ENCODE peak calls at places on chromosome 1, in nine cellular contexts. Q, R, I, J, X, E, A, B and D are unnamed samples.

GRCh38 chr1:237011432-237011831 is 7.2 kb upstream of the MT1HL1 start:
- DNase-seq in Q (no peak), R (no peak), I (no peak), J (no peak), X (no peak), E (no peak), A (no peak), B (no peak), D (no peak)

GRCh38 chr1:68141079-68141800 is 90.8 kb upstream of the DIRAS3 start:
- DNase-seq in Q (no peak), R (no peak), I (peak; percentile 88), J (no peak), X (peak; percentile 77), E (no peak), A (no peak), B (no peak), D (no peak)

GRCh38 chr1:63148825-63149645 is 173.3 kb upstream of the FOXD3 start:
- DNase-seq in Q (no peak), R (no peak), I (peak; percentile 32), J (peak; percentile 20), X (peak; percentile 54), E (peak; percentile 26), A (no peak), B (no peak), D (peak; percentile 13)

GRCh38 chr1:115089443-115090340 is at the start of gene TSPAN2:
- DNase-seq in Q (peak; percentile 98), R (no peak), I (peak; percentile 83), J (peak; percentile 54), X (peak; percentile 98), E (no peak), A (peak; percentile 91), B (peak; percentile 74), D (no peak)

GRCh38 chr1:97334454-97334853 is 586.4 kb downstream of the DPYD start:
- DNase-seq in Q (no peak), R (no peak), I (peak; percentile 99), J (no peak), X (no peak), E (peak; percentile 41), A (no peak), B (no peak), D (no peak)

GRCh38 chr1:159823401-159823800 is 3.3 kb upstream of the SLAMF8 start:
- DNase-seq in Q (no peak), R (no peak), I (no peak), J (no peak), X (no peak), E (no peak), A (no peak), B (no peak), D (no peak)

GRCh38 chr1:197841828-197842573 is 60.4 kb upstream of the C1orf53 start:
- DNase-seq in Q (no peak), R (no peak), I (peak; percentile 19), J (no peak), X (no peak), E (no peak), A (no peak), B (no peak), D (no peak)

GRCh38 chr1:2155147-2155598 is 39.4 kb downstream of the FAAP20 start:
- DNase-seq in Q (no peak), R (no peak), I (no peak), J (no peak), X (no peak), E (no peak), A (no peak), B (no peak), D (no peak)

GRCh38 chr1:94247146-94248094 is 10.0 kb upstream of the ARHGAP29 start:
- DNase-seq in Q (peak; percentile 82), R (no peak), I (peak; percentile 64), J (peak; percentile 68), X (peak; percentile 90), E (no peak), A (peak; percentile 93), B (peak; percentile 89), D (no peak)

GRCh38 chr1:93021539-93022134 is 57.4 kb upstream of the MTF2 start:
- DNase-seq in Q (no peak), R (no peak), I (peak; percentile 50), J (peak; percentile 48), X (peak; percentile 32), E (peak; percentile 22), A (no peak), B (no peak), D (no peak)

GRCh38 chr1:31812158-31812829 is 3.5 kb downstream of the SPOCD1 start:
- DNase-seq in Q (no peak), R (no peak), I (no peak), J (no peak), X (no peak), E (no peak), A (no peak), B (no peak), D (no peak)

GRCh38 chr1:24411963-24412362 is 1.6 kb downstream of the STPG1 start:
- DNase-seq in Q (no peak), R (no peak), I (peak; percentile 47), J (no peak), X (no peak), E (peak; percentile 69), A (no peak), B (no peak), D (no peak)

GRCh38 chr1:24413350-24414163 is at the start of gene STPG1:
- DNase-seq in Q (peak; percentile 90), R (peak; percentile 75), I (peak; percentile 72), J (peak; percentile 87), X (peak; percentile 86), E (peak; percentile 84), A (peak; percentile 91), B (peak; percentile 76), D (peak; percentile 78)

GRCh38 chr1:24409535-24409934 is 4.0 kb downstream of the STPG1 start:
- DNase-seq in Q (no peak), R (no peak), I (peak; percentile 88), J (peak; percentile 60), X (no peak), E (peak; percentile 90), A (no peak), B (no peak), D (no peak)

GRCh38 chr1:24412408-24412807 is 1.2 kb downstream of the STPG1 start:
- DNase-seq in Q (no peak), R (no peak), I (no peak), J (no peak), X (no peak), E (no peak), A (no peak), B (no peak), D (no peak)

GRCh38 chr1:24410750-24411149 is 2.8 kb downstream of the STPG1 start:
- DNase-seq in Q (no peak), R (no peak), I (no peak), J (no peak), X (no peak), E (no peak), A (no peak), B (no peak), D (no peak)
- H3K27ac ChIP-seq in Q (no peak overlapping the region), R (no peak overlapping the region), I (no peak overlapping the region), J (no peak overlapping the region), X (no peak overlapping the region), E (no peak overlapping the region), A (no peak overlapping the region), B (no peak overlapping the region), D (no peak overlapping the region)

DNA sequence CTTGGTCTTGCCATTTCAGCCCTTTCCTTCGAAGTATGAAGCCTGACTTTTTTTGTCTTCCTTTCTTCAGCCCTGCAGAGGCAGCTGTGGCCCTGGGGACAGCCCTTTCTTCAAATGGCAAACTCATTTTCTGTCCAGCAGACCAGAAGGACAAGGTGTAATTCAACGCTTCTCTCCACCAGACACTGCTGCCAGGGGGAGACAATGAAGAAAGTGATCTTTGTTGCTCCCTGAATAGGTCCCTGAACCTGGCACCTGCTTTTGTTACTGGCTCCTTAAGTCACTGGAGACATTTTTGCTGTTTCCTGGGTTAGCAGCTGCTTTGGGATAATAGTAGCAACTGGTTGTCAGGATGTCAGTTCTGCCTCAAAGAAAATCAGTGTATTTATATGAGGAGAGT is 50.8 kb upstream of the MACF1 start:
- DNase-seq in Q (no peak), R (no peak), I (no peak), J (no peak), X (no peak), E (no peak), A (no peak), B (no peak), D (no peak)
- H3K27ac ChIP-seq in Q (peak overlapping the region; percentile 81), R (peak overlapping the region; percentile 41), I (peak overlapping the region; percentile 69), J (peak overlapping the region; percentile 38), X (peak overlapping the region; percentile 59), E (peak overlapping the region; percentile 59), A (no peak overlapping the region), B (no peak overlapping the region), D (peak overlapping the region; percentile 37)

DNA sequence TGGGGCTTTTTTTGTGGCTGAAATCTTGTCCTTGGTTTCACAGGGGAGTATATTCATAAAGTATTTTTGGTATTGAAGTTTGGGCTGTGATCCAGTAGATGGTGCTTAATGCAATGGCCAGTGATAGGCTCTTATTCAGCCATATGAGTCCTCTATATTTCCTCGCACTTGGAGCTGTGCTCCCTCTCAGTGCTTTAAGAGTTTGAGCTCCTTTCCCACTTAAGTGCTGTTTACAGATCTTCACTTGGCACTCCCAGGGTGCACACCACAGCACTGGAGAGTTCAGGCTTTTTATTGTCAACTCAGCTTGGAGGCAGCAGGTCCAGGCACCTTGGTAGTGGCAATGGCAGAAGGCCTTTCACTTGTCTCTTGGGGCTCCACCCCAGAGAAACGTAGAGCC is 54.9 kb downstream of the DRAM2 start:
- DNase-seq in Q (no peak), R (no peak), I (no peak), J (no peak), X (no peak), E (no peak), A (no peak), B (no peak), D (no peak)
- H3K27ac ChIP-seq in Q (no peak overlapping the region), R (no peak overlapping the region), I (no peak overlapping the region), J (no peak overlapping the region), X (no peak overlapping the region), E (no peak overlapping the region), A (no peak overlapping the region), B (no peak overlapping the region), D (no peak overlapping the region)

GRCh38 chr1:215543806-215544205 is 23.3 kb upstream of the KCTD3 start:
- DNase-seq in Q (no peak), R (no peak), I (no peak), J (no peak), X (no peak), E (no peak), A (no peak), B (no peak), D (no peak)

GRCh38 chr1:215544566-215544965 is 22.5 kb upstream of the KCTD3 start:
- DNase-seq in Q (peak; percentile 67), R (no peak), I (no peak), J (no peak), X (no peak), E (no peak), A (no peak), B (no peak), D (no peak)

GRCh38 chr1:215542301-215542700 is 24.8 kb upstream of the KCTD3 start:
- DNase-seq in Q (no peak), R (no peak), I (no peak), J (no peak), X (no peak), E (no peak), A (no peak), B (no peak), D (no peak)

GRCh38 chr1:215543191-215543606 is 23.9 kb upstream of the KCTD3 start:
- DNase-seq in Q (no peak), R (no peak), I (peak; percentile 63), J (no peak), X (no peak), E (peak; percentile 73), A (no peak), B (no peak), D (no peak)

DNA sequence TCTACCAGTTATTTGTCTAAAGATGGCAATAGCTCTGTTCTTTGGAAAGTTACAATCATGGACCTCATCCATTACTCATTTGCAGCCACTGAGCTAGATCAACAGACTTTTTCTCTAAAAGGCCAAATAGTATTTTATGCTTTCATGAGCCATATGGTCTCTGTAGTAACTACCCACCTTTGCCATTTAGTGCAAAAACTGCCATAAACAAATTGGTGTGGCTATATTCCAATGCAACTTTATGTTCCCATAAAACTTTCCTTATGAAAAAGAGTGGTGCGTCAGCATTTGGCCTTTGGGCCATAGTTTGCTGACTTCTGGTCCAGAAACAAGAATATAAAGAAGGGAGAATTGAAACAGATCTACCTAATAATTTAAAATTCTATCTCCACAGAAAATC is 20.1 kb upstream of the KCTD3 start:
- DNase-seq in Q (no peak), R (no peak), I (no peak), J (no peak), X (no peak), E (no peak), A (no peak), B (no peak), D (no peak)
- H3K27ac ChIP-seq in Q (peak overlapping the region; percentile 58), R (no peak overlapping the region), I (no peak overlapping the region), J (no peak overlapping the region), X (no peak overlapping the region), E (no peak overlapping the region), A (no peak overlapping the region), B (no peak overlapping the region), D (no peak overlapping the region)